ENCODE peak calls at places on chromosomes 12 and 14, in ten cellular contexts. One of them, this sample, is unnamed.

GRCh38 chr14:80491131-80491530 is 279.8 kb upstream of the DIO2 start:
- DNase-seq in HS-27A: no peak
- DNase-seq in nucleus accumbens: no peak
- DNase-seq in NCI-H1417 treated with DMSO at 0.1 percent for 48 hours: no peak
- DNase-seq in upper lobe of left lung: no peak
- DNase-seq in stimulated activated CD4-positive, alpha-beta T cell treated with anti-CD3 and anti-CD28 coated beads, Interleukin-1b, Interleukin-23, amount 100 ng/mL, for 1 hour: no peak
- DNase-seq in CD4-positive, CD25-positive, alpha-beta regulatory T cell: peak; percentile 51
- DNase-seq in activated T-helper 1 cell treated with anti-CD3 and anti-CD28 coated beads, Interleukin-12 subunit alpha, Interleukin-12 subunit beta, Interleukin-2, Interleukin-4 antibody, amounts not matched to agents 30 ng/mL and 10 ng/mL and 1 ng/mL, durations not matched to agents 14 hours and 24 hours and 36 hours: no peak
- DNase-seq in A549: no peak
- DNase-seq in NCI-H1092 treated with DMSO at 0.1 percent for 48 hours: no peak
- DNase-seq in this sample: no peak

GRCh38 chr14:35332517-35333346 is 40.5 kb downstream of the PSMA6 start:
- DNase-seq in activated T-helper 1 cell treated with anti-CD3 and anti-CD28 coated beads, Interleukin-12 subunit alpha, Interleukin-12 subunit beta, Interleukin-2, Interleukin-4 antibody, amounts not matched to agents 30 ng/mL and 10 ng/mL and 1 ng/mL, durations not matched to agents 14 hours and 24 hours and 36 hours: peak; percentile 43
- DNase-seq in stimulated activated CD4-positive, alpha-beta T cell treated with anti-CD3 and anti-CD28 coated beads, Interleukin-1b, Interleukin-23, amount 100 ng/mL, for 1 hour: no peak
- DNase-seq in A549: peak; percentile 58
- DNase-seq in nucleus accumbens: no peak
- DNase-seq in CD4-positive, CD25-positive, alpha-beta regulatory T cell: peak; percentile 83
- DNase-seq in NCI-H1417 treated with DMSO at 0.1 percent for 48 hours: no peak
- DNase-seq in upper lobe of left lung: peak; percentile 82
- DNase-seq in NCI-H1092 treated with DMSO at 0.1 percent for 48 hours: no peak
- DNase-seq in HS-27A: no peak
- DNase-seq in this sample: no peak

GRCh38 chr12:50589650-50590435 is 85.1 kb downstream of the DIP2B start:
- DNase-seq in NCI-H1417 treated with DMSO at 0.1 percent for 48 hours: no peak
- DNase-seq in NCI-H1092 treated with DMSO at 0.1 percent for 48 hours: no peak
- DNase-seq in stimulated activated CD4-positive, alpha-beta T cell treated with anti-CD3 and anti-CD28 coated beads, Interleukin-1b, Interleukin-23, amount 100 ng/mL, for 1 hour: no peak
- DNase-seq in activated T-helper 1 cell treated with anti-CD3 and anti-CD28 coated beads, Interleukin-12 subunit alpha, Interleukin-12 subunit beta, Interleukin-2, Interleukin-4 antibody, amounts not matched to agents 30 ng/mL and 10 ng/mL and 1 ng/mL, durations not matched to agents 14 hours and 24 hours and 36 hours: no peak
- DNase-seq in nucleus accumbens: no peak
- DNase-seq in HS-27A: peak; percentile 63
- DNase-seq in upper lobe of left lung: no peak
- DNase-seq in A549: no peak
- DNase-seq in CD4-positive, CD25-positive, alpha-beta regulatory T cell: peak; percentile 49
- DNase-seq in this sample: no peak

GRCh38 chr14:104136472-104137296 is 1.7 kb upstream of the KIF26A start:
- DNase-seq in upper lobe of left lung: no peak
- DNase-seq in HS-27A: no peak
- DNase-seq in A549: peak; percentile 34
- DNase-seq in NCI-H1417 treated with DMSO at 0.1 percent for 48 hours: no peak
- DNase-seq in NCI-H1092 treated with DMSO at 0.1 percent for 48 hours: no peak
- DNase-seq in stimulated activated CD4-positive, alpha-beta T cell treated with anti-CD3 and anti-CD28 coated beads, Interleukin-1b, Interleukin-23, amount 100 ng/mL, for 1 hour: no peak
- DNase-seq in nucleus accumbens: no peak
- DNase-seq in activated T-helper 1 cell treated with anti-CD3 and anti-CD28 coated beads, Interleukin-12 subunit alpha, Interleukin-12 subunit beta, Interleukin-2, Interleukin-4 antibody, amounts not matched to agents 30 ng/mL and 10 ng/mL and 1 ng/mL, durations not matched to agents 14 hours and 24 hours and 36 hours: no peak
- DNase-seq in CD4-positive, CD25-positive, alpha-beta regulatory T cell: peak; percentile 30
- DNase-seq in this sample: no peak

GRCh38 chr12:131487379-131488129 is 223.3 kb upstream of the SFSWAP start:
- DNase-seq in activated T-helper 1 cell treated with anti-CD3 and anti-CD28 coated beads, Interleukin-12 subunit alpha, Interleukin-12 subunit beta, Interleukin-2, Interleukin-4 antibody, amounts not matched to agents 30 ng/mL and 10 ng/mL and 1 ng/mL, durations not matched to agents 14 hours and 24 hours and 36 hours: no peak
- DNase-seq in upper lobe of left lung: peak; percentile 77
- DNase-seq in A549: peak; percentile 16
- DNase-seq in HS-27A: no peak
- DNase-seq in CD4-positive, CD25-positive, alpha-beta regulatory T cell: no peak
- DNase-seq in NCI-H1092 treated with DMSO at 0.1 percent for 48 hours: peak; percentile 47
- DNase-seq in nucleus accumbens: peak; percentile 13
- DNase-seq in NCI-H1417 treated with DMSO at 0.1 percent for 48 hours: no peak
- DNase-seq in stimulated activated CD4-positive, alpha-beta T cell treated with anti-CD3 and anti-CD28 coated beads, Interleukin-1b, Interleukin-23, amount 100 ng/mL, for 1 hour: no peak
- DNase-seq in this sample: no peak

GRCh38 chr14:49408187-49408963 is 177.8 kb downstream of the RPS29 start:
- DNase-seq in nucleus accumbens: no peak
- DNase-seq in upper lobe of left lung: no peak
- DNase-seq in HS-27A: no peak
- DNase-seq in activated T-helper 1 cell treated with anti-CD3 and anti-CD28 coated beads, Interleukin-12 subunit alpha, Interleukin-12 subunit beta, Interleukin-2, Interleukin-4 antibody, amounts not matched to agents 30 ng/mL and 10 ng/mL and 1 ng/mL, durations not matched to agents 14 hours and 24 hours and 36 hours: no peak
- DNase-seq in CD4-positive, CD25-positive, alpha-beta regulatory T cell: no peak
- DNase-seq in NCI-H1417 treated with DMSO at 0.1 percent for 48 hours: no peak
- DNase-seq in NCI-H1092 treated with DMSO at 0.1 percent for 48 hours: no peak
- DNase-seq in A549: no peak
- DNase-seq in stimulated activated CD4-positive, alpha-beta T cell treated with anti-CD3 and anti-CD28 coated beads, Interleukin-1b, Interleukin-23, amount 100 ng/mL, for 1 hour: no peak
- DNase-seq in this sample: no peak

GRCh38 chr12:84860718-84861117 is 51.9 kb downstream of the SLC6A15 start:
- DNase-seq in stimulated activated CD4-positive, alpha-beta T cell treated with anti-CD3 and anti-CD28 coated beads, Interleukin-1b, Interleukin-23, amount 100 ng/mL, for 1 hour: no peak
- DNase-seq in NCI-H1417 treated with DMSO at 0.1 percent for 48 hours: no peak
- DNase-seq in A549: no peak
- DNase-seq in HS-27A: no peak
- DNase-seq in activated T-helper 1 cell treated with anti-CD3 and anti-CD28 coated beads, Interleukin-12 subunit alpha, Interleukin-12 subunit beta, Interleukin-2, Interleukin-4 antibody, amounts not matched to agents 30 ng/mL and 10 ng/mL and 1 ng/mL, durations not matched to agents 14 hours and 24 hours and 36 hours: no peak
- DNase-seq in nucleus accumbens: no peak
- DNase-seq in upper lobe of left lung: no peak
- DNase-seq in CD4-positive, CD25-positive, alpha-beta regulatory T cell: no peak
- DNase-seq in NCI-H1092 treated with DMSO at 0.1 percent for 48 hours: no peak
- DNase-seq in this sample: no peak

GRCh38 chr12:10672231-10672868 is 1.5 kb downstream of the STYK1 start:
- DNase-seq in nucleus accumbens: no peak
- DNase-seq in activated T-helper 1 cell treated with anti-CD3 and anti-CD28 coated beads, Interleukin-12 subunit alpha, Interleukin-12 subunit beta, Interleukin-2, Interleukin-4 antibody, amounts not matched to agents 30 ng/mL and 10 ng/mL and 1 ng/mL, durations not matched to agents 14 hours and 24 hours and 36 hours: no peak
- DNase-seq in stimulated activated CD4-positive, alpha-beta T cell treated with anti-CD3 and anti-CD28 coated beads, Interleukin-1b, Interleukin-23, amount 100 ng/mL, for 1 hour: no peak
- DNase-seq in CD4-positive, CD25-positive, alpha-beta regulatory T cell: peak; percentile 18
- DNase-seq in NCI-H1092 treated with DMSO at 0.1 percent for 48 hours: no peak
- DNase-seq in HS-27A: no peak
- DNase-seq in upper lobe of left lung: no peak
- DNase-seq in A549: no peak
- DNase-seq in NCI-H1417 treated with DMSO at 0.1 percent for 48 hours: no peak
- DNase-seq in this sample: no peak

GRCh38 chr14:36928432-36928831 is 244.0 kb downstream of the SLC25A21 start:
- DNase-seq in HS-27A: no peak
- DNase-seq in CD4-positive, CD25-positive, alpha-beta regulatory T cell: no peak
- DNase-seq in upper lobe of left lung: no peak
- DNase-seq in activated T-helper 1 cell treated with anti-CD3 and anti-CD28 coated beads, Interleukin-12 subunit alpha, Interleukin-12 subunit beta, Interleukin-2, Interleukin-4 antibody, amounts not matched to agents 30 ng/mL and 10 ng/mL and 1 ng/mL, durations not matched to agents 14 hours and 24 hours and 36 hours: no peak
- DNase-seq in stimulated activated CD4-positive, alpha-beta T cell treated with anti-CD3 and anti-CD28 coated beads, Interleukin-1b, Interleukin-23, amount 100 ng/mL, for 1 hour: no peak
- DNase-seq in NCI-H1092 treated with DMSO at 0.1 percent for 48 hours: no peak
- DNase-seq in A549: no peak
- DNase-seq in nucleus accumbens: no peak
- DNase-seq in NCI-H1417 treated with DMSO at 0.1 percent for 48 hours: no peak
- DNase-seq in this sample: no peak

GRCh38 chr12:118526255-118527095 is 150.1 kb downstream of the SUDS3 start:
- DNase-seq in NCI-H1092 treated with DMSO at 0.1 percent for 48 hours: no peak
- DNase-seq in stimulated activated CD4-positive, alpha-beta T cell treated with anti-CD3 and anti-CD28 coated beads, Interleukin-1b, Interleukin-23, amount 100 ng/mL, for 1 hour: no peak
- DNase-seq in A549: no peak
- DNase-seq in upper lobe of left lung: no peak
- DNase-seq in activated T-helper 1 cell treated with anti-CD3 and anti-CD28 coated beads, Interleukin-12 subunit alpha, Interleukin-12 subunit beta, Interleukin-2, Interleukin-4 antibody, amounts not matched to agents 30 ng/mL and 10 ng/mL and 1 ng/mL, durations not matched to agents 14 hours and 24 hours and 36 hours: no peak
- DNase-seq in nucleus accumbens: no peak
- DNase-seq in CD4-positive, CD25-positive, alpha-beta regulatory T cell: no peak
- DNase-seq in HS-27A: no peak
- DNase-seq in NCI-H1417 treated with DMSO at 0.1 percent for 48 hours: no peak
- DNase-seq in this sample: no peak

GRCh38 chr14:105334383-105335230 is 20.1 kb downstream of the PACS2 start:
- DNase-seq in A549: no peak
- DNase-seq in NCI-H1092 treated with DMSO at 0.1 percent for 48 hours: no peak
- DNase-seq in CD4-positive, CD25-positive, alpha-beta regulatory T cell: no peak
- DNase-seq in HS-27A: no peak
- DNase-seq in NCI-H1417 treated with DMSO at 0.1 percent for 48 hours: no peak
- DNase-seq in nucleus accumbens: no peak
- DNase-seq in upper lobe of left lung: no peak
- DNase-seq in stimulated activated CD4-positive, alpha-beta T cell treated with anti-CD3 and anti-CD28 coated beads, Interleukin-1b, Interleukin-23, amount 100 ng/mL, for 1 hour: no peak
- DNase-seq in activated T-helper 1 cell treated with anti-CD3 and anti-CD28 coated beads, Interleukin-12 subunit alpha, Interleukin-12 subunit beta, Interleukin-2, Interleukin-4 antibody, amounts not matched to agents 30 ng/mL and 10 ng/mL and 1 ng/mL, durations not matched to agents 14 hours and 24 hours and 36 hours: no peak
- DNase-seq in this sample: no peak

GRCh38 chr12:13093850-13094225 is 9.6 kb downstream of the GSG1 start:
- DNase-seq in upper lobe of left lung: no peak
- DNase-seq in NCI-H1417 treated with DMSO at 0.1 percent for 48 hours: no peak
- DNase-seq in stimulated activated CD4-positive, alpha-beta T cell treated with anti-CD3 and anti-CD28 coated beads, Interleukin-1b, Interleukin-23, amount 100 ng/mL, for 1 hour: no peak
- DNase-seq in HS-27A: no peak
- DNase-seq in CD4-positive, CD25-positive, alpha-beta regulatory T cell: no peak
- DNase-seq in A549: no peak
- DNase-seq in nucleus accumbens: no peak
- DNase-seq in activated T-helper 1 cell treated with anti-CD3 and anti-CD28 coated beads, Interleukin-12 subunit alpha, Interleukin-12 subunit beta, Interleukin-2, Interleukin-4 antibody, amounts not matched to agents 30 ng/mL and 10 ng/mL and 1 ng/mL, durations not matched to agents 14 hours and 24 hours and 36 hours: no peak
- DNase-seq in NCI-H1092 treated with DMSO at 0.1 percent for 48 hours: no peak
- DNase-seq in this sample: no peak

GRCh38 chr12:75660805-75661404 is 149.5 kb upstream of the KRR1 start:
- DNase-seq in nucleus accumbens: no peak
- DNase-seq in NCI-H1092 treated with DMSO at 0.1 percent for 48 hours: no peak
- DNase-seq in A549: peak; percentile 45
- DNase-seq in NCI-H1417 treated with DMSO at 0.1 percent for 48 hours: no peak
- DNase-seq in CD4-positive, CD25-positive, alpha-beta regulatory T cell: no peak
- DNase-seq in upper lobe of left lung: no peak
- DNase-seq in HS-27A: no peak
- DNase-seq in stimulated activated CD4-positive, alpha-beta T cell treated with anti-CD3 and anti-CD28 coated beads, Interleukin-1b, Interleukin-23, amount 100 ng/mL, for 1 hour: no peak
- DNase-seq in activated T-helper 1 cell treated with anti-CD3 and anti-CD28 coated beads, Interleukin-12 subunit alpha, Interleukin-12 subunit beta, Interleukin-2, Interleukin-4 antibody, amounts not matched to agents 30 ng/mL and 10 ng/mL and 1 ng/mL, durations not matched to agents 14 hours and 24 hours and 36 hours: no peak
- DNase-seq in this sample: no peak

GRCh38 chr12:124111006-124111405 is 138.0 kb downstream of the ZNF664 start:
- DNase-seq in upper lobe of left lung: no peak
- DNase-seq in stimulated activated CD4-positive, alpha-beta T cell treated with anti-CD3 and anti-CD28 coated beads, Interleukin-1b, Interleukin-23, amount 100 ng/mL, for 1 hour: no peak
- DNase-seq in nucleus accumbens: no peak
- DNase-seq in CD4-positive, CD25-positive, alpha-beta regulatory T cell: no peak
- DNase-seq in NCI-H1092 treated with DMSO at 0.1 percent for 48 hours: no peak
- DNase-seq in activated T-helper 1 cell treated with anti-CD3 and anti-CD28 coated beads, Interleukin-12 subunit alpha, Interleukin-12 subunit beta, Interleukin-2, Interleukin-4 antibody, amounts not matched to agents 30 ng/mL and 10 ng/mL and 1 ng/mL, durations not matched to agents 14 hours and 24 hours and 36 hours: no peak
- DNase-seq in A549: no peak
- DNase-seq in NCI-H1417 treated with DMSO at 0.1 percent for 48 hours: no peak
- DNase-seq in HS-27A: no peak
- DNase-seq in this sample: no peak

GRCh38 chr14:103561381-103562134 is 899 bp downstream of the BAG5 start:
- DNase-seq in HS-27A: no peak
- DNase-seq in A549: no peak
- DNase-seq in NCI-H1417 treated with DMSO at 0.1 percent for 48 hours: no peak
- DNase-seq in NCI-H1092 treated with DMSO at 0.1 percent for 48 hours: no peak
- DNase-seq in upper lobe of left lung: no peak
- DNase-seq in CD4-positive, CD25-positive, alpha-beta regulatory T cell: peak; percentile 74
- DNase-seq in nucleus accumbens: no peak
- DNase-seq in activated T-helper 1 cell treated with anti-CD3 and anti-CD28 coated beads, Interleukin-12 subunit alpha, Interleukin-12 subunit beta, Interleukin-2, Interleukin-4 antibody, amounts not matched to agents 30 ng/mL and 10 ng/mL and 1 ng/mL, durations not matched to agents 14 hours and 24 hours and 36 hours: peak; percentile 30
- DNase-seq in stimulated activated CD4-positive, alpha-beta T cell treated with anti-CD3 and anti-CD28 coated beads, Interleukin-1b, Interleukin-23, amount 100 ng/mL, for 1 hour: no peak
- DNase-seq in this sample: peak; percentile 39

GRCh38 chr14:56488306-56488705 is 91.3 kb upstream of the TMEM260 start:
- DNase-seq in nucleus accumbens: no peak
- DNase-seq in HS-27A: no peak
- DNase-seq in CD4-positive, CD25-positive, alpha-beta regulatory T cell: no peak
- DNase-seq in upper lobe of left lung: no peak
- DNase-seq in NCI-H1417 treated with DMSO at 0.1 percent for 48 hours: no peak
- DNase-seq in NCI-H1092 treated with DMSO at 0.1 percent for 48 hours: no peak
- DNase-seq in A549: no peak
- DNase-seq in stimulated activated CD4-positive, alpha-beta T cell treated with anti-CD3 and anti-CD28 coated beads, Interleukin-1b, Interleukin-23, amount 100 ng/mL, for 1 hour: no peak
- DNase-seq in activated T-helper 1 cell treated with anti-CD3 and anti-CD28 coated beads, Interleukin-12 subunit alpha, Interleukin-12 subunit beta, Interleukin-2, Interleukin-4 antibody, amounts not matched to agents 30 ng/mL and 10 ng/mL and 1 ng/mL, durations not matched to agents 14 hours and 24 hours and 36 hours: no peak
- DNase-seq in this sample: no peak

GRCh38 chr14:35146711-35147149 is 24.4 kb downstream of the PRORP start:
- DNase-seq in NCI-H1417 treated with DMSO at 0.1 percent for 48 hours: no peak
- DNase-seq in nucleus accumbens: no peak
- DNase-seq in stimulated activated CD4-positive, alpha-beta T cell treated with anti-CD3 and anti-CD28 coated beads, Interleukin-1b, Interleukin-23, amount 100 ng/mL, for 1 hour: no peak
- DNase-seq in NCI-H1092 treated with DMSO at 0.1 percent for 48 hours: no peak
- DNase-seq in upper lobe of left lung: no peak
- DNase-seq in activated T-helper 1 cell treated with anti-CD3 and anti-CD28 coated beads, Interleukin-12 subunit alpha, Interleukin-12 subunit beta, Interleukin-2, Interleukin-4 antibody, amounts not matched to agents 30 ng/mL and 10 ng/mL and 1 ng/mL, durations not matched to agents 14 hours and 24 hours and 36 hours: no peak
- DNase-seq in HS-27A: no peak
- DNase-seq in A549: no peak
- DNase-seq in CD4-positive, CD25-positive, alpha-beta regulatory T cell: no peak
- DNase-seq in this sample: no peak

GRCh38 chr12:106632797-106633450 is 50.1 kb downstream of the RFX4 start:
- DNase-seq in NCI-H1417 treated with DMSO at 0.1 percent for 48 hours: no peak
- DNase-seq in upper lobe of left lung: no peak
- DNase-seq in A549: peak; percentile 58
- DNase-seq in NCI-H1092 treated with DMSO at 0.1 percent for 48 hours: no peak
- DNase-seq in stimulated activated CD4-positive, alpha-beta T cell treated with anti-CD3 and anti-CD28 coated beads, Interleukin-1b, Interleukin-23, amount 100 ng/mL, for 1 hour: no peak
- DNase-seq in HS-27A: peak; percentile 24
- DNase-seq in activated T-helper 1 cell treated with anti-CD3 and anti-CD28 coated beads, Interleukin-12 subunit alpha, Interleukin-12 subunit beta, Interleukin-2, Interleukin-4 antibody, amounts not matched to agents 30 ng/mL and 10 ng/mL and 1 ng/mL, durations not matched to agents 14 hours and 24 hours and 36 hours: no peak
- DNase-seq in CD4-positive, CD25-positive, alpha-beta regulatory T cell: no peak
- DNase-seq in nucleus accumbens: no peak
- DNase-seq in this sample: no peak

GRCh38 chr14:79587194-79587593 is 624.1 kb downstream of the DIO2 start:
- DNase-seq in NCI-H1417 treated with DMSO at 0.1 percent for 48 hours: no peak
- DNase-seq in NCI-H1092 treated with DMSO at 0.1 percent for 48 hours: peak; percentile 32
- DNase-seq in activated T-helper 1 cell treated with anti-CD3 and anti-CD28 coated beads, Interleukin-12 subunit alpha, Interleukin-12 subunit beta, Interleukin-2, Interleukin-4 antibody, amounts not matched to agents 30 ng/mL and 10 ng/mL and 1 ng/mL, durations not matched to agents 14 hours and 24 hours and 36 hours: no peak
- DNase-seq in stimulated activated CD4-positive, alpha-beta T cell treated with anti-CD3 and anti-CD28 coated beads, Interleukin-1b, Interleukin-23, amount 100 ng/mL, for 1 hour: no peak
- DNase-seq in nucleus accumbens: no peak
- DNase-seq in HS-27A: no peak
- DNase-seq in A549: no peak
- DNase-seq in upper lobe of left lung: no peak
- DNase-seq in CD4-positive, CD25-positive, alpha-beta regulatory T cell: no peak
- DNase-seq in this sample: no peak

GRCh38 chr12:45990468-45991288 is at the start of gene SCAF11:
- DNase-seq in A549: peak; percentile 100
- DNase-seq in stimulated activated CD4-positive, alpha-beta T cell treated with anti-CD3 and anti-CD28 coated beads, Interleukin-1b, Interleukin-23, amount 100 ng/mL, for 1 hour: peak; percentile 100
- DNase-seq in NCI-H1417 treated with DMSO at 0.1 percent for 48 hours: peak; percentile 99
- DNase-seq in activated T-helper 1 cell treated with anti-CD3 and anti-CD28 coated beads, Interleukin-12 subunit alpha, Interleukin-12 subunit beta, Interleukin-2, Interleukin-4 antibody, amounts not matched to agents 30 ng/mL and 10 ng/mL and 1 ng/mL, durations not matched to agents 14 hours and 24 hours and 36 hours: peak; percentile 100
- DNase-seq in nucleus accumbens: peak; percentile 100
- DNase-seq in upper lobe of left lung: peak; percentile 100
- DNase-seq in CD4-positive, CD25-positive, alpha-beta regulatory T cell: peak; percentile 100
- DNase-seq in HS-27A: peak; percentile 99
- DNase-seq in NCI-H1092 treated with DMSO at 0.1 percent for 48 hours: peak; percentile 100
- DNase-seq in this sample: peak; percentile 100

GRCh38 chr14:103483600-103483999 is 39.0 kb downstream of the CKB start:
- DNase-seq in activated T-helper 1 cell treated with anti-CD3 and anti-CD28 coated beads, Interleukin-12 subunit alpha, Interleukin-12 subunit beta, Interleukin-2, Interleukin-4 antibody, amounts not matched to agents 30 ng/mL and 10 ng/mL and 1 ng/mL, durations not matched to agents 14 hours and 24 hours and 36 hours: no peak
- DNase-seq in CD4-positive, CD25-positive, alpha-beta regulatory T cell: no peak
- DNase-seq in nucleus accumbens: no peak
- DNase-seq in A549: no peak
- DNase-seq in upper lobe of left lung: no peak
- DNase-seq in stimulated activated CD4-positive, alpha-beta T cell treated with anti-CD3 and anti-CD28 coated beads, Interleukin-1b, Interleukin-23, amount 100 ng/mL, for 1 hour: no peak
- DNase-seq in NCI-H1417 treated with DMSO at 0.1 percent for 48 hours: no peak
- DNase-seq in NCI-H1092 treated with DMSO at 0.1 percent for 48 hours: no peak
- DNase-seq in HS-27A: no peak
- DNase-seq in this sample: no peak

GRCh38 chr12:94049718-94050117 is 98.7 kb upstream of the PLXNC1 start:
- DNase-seq in stimulated activated CD4-positive, alpha-beta T cell treated with anti-CD3 and anti-CD28 coated beads, Interleukin-1b, Interleukin-23, amount 100 ng/mL, for 1 hour: no peak
- DNase-seq in A549: no peak
- DNase-seq in NCI-H1417 treated with DMSO at 0.1 percent for 48 hours: no peak
- DNase-seq in NCI-H1092 treated with DMSO at 0.1 percent for 48 hours: no peak
- DNase-seq in upper lobe of left lung: no peak
- DNase-seq in activated T-helper 1 cell treated with anti-CD3 and anti-CD28 coated beads, Interleukin-12 subunit alpha, Interleukin-12 subunit beta, Interleukin-2, Interleukin-4 antibody, amounts not matched to agents 30 ng/mL and 10 ng/mL and 1 ng/mL, durations not matched to agents 14 hours and 24 hours and 36 hours: no peak
- DNase-seq in CD4-positive, CD25-positive, alpha-beta regulatory T cell: peak; percentile 24
- DNase-seq in nucleus accumbens: no peak
- DNase-seq in HS-27A: no peak
- DNase-seq in this sample: no peak

GRCh38 chr12:75478395-75478794 is 2.2 kb upstream of the GLIPR1 start:
- DNase-seq in stimulated activated CD4-positive, alpha-beta T cell treated with anti-CD3 and anti-CD28 coated beads, Interleukin-1b, Interleukin-23, amount 100 ng/mL, for 1 hour: no peak
- DNase-seq in activated T-helper 1 cell treated with anti-CD3 and anti-CD28 coated beads, Interleukin-12 subunit alpha, Interleukin-12 subunit beta, Interleukin-2, Interleukin-4 antibody, amounts not matched to agents 30 ng/mL and 10 ng/mL and 1 ng/mL, durations not matched to agents 14 hours and 24 hours and 36 hours: peak; percentile 27
- DNase-seq in NCI-H1417 treated with DMSO at 0.1 percent for 48 hours: no peak
- DNase-seq in CD4-positive, CD25-positive, alpha-beta regulatory T cell: peak; percentile 51
- DNase-seq in NCI-H1092 treated with DMSO at 0.1 percent for 48 hours: no peak
- DNase-seq in HS-27A: no peak
- DNase-seq in upper lobe of left lung: peak; percentile 37
- DNase-seq in A549: no peak
- DNase-seq in nucleus accumbens: no peak
- DNase-seq in this sample: no peak

GRCh38 chr14:34175574-34175973 is 224.7 kb upstream of the EGLN3 start:
- DNase-seq in NCI-H1417 treated with DMSO at 0.1 percent for 48 hours: no peak
- DNase-seq in stimulated activated CD4-positive, alpha-beta T cell treated with anti-CD3 and anti-CD28 coated beads, Interleukin-1b, Interleukin-23, amount 100 ng/mL, for 1 hour: no peak
- DNase-seq in upper lobe of left lung: no peak
- DNase-seq in CD4-positive, CD25-positive, alpha-beta regulatory T cell: no peak
- DNase-seq in HS-27A: no peak
- DNase-seq in nucleus accumbens: no peak
- DNase-seq in NCI-H1092 treated with DMSO at 0.1 percent for 48 hours: no peak
- DNase-seq in A549: no peak
- DNase-seq in activated T-helper 1 cell treated with anti-CD3 and anti-CD28 coated beads, Interleukin-12 subunit alpha, Interleukin-12 subunit beta, Interleukin-2, Interleukin-4 antibody, amounts not matched to agents 30 ng/mL and 10 ng/mL and 1 ng/mL, durations not matched to agents 14 hours and 24 hours and 36 hours: no peak
- DNase-seq in this sample: no peak

GRCh38 chr14:67269338-67270060 is 28.3 kb downstream of the PALS1 start:
- DNase-seq in upper lobe of left lung: no peak
- DNase-seq in nucleus accumbens: no peak
- DNase-seq in stimulated activated CD4-positive, alpha-beta T cell treated with anti-CD3 and anti-CD28 coated beads, Interleukin-1b, Interleukin-23, amount 100 ng/mL, for 1 hour: no peak
- DNase-seq in NCI-H1417 treated with DMSO at 0.1 percent for 48 hours: no peak
- DNase-seq in activated T-helper 1 cell treated with anti-CD3 and anti-CD28 coated beads, Interleukin-12 subunit alpha, Interleukin-12 subunit beta, Interleukin-2, Interleukin-4 antibody, amounts not matched to agents 30 ng/mL and 10 ng/mL and 1 ng/mL, durations not matched to agents 14 hours and 24 hours and 36 hours: no peak
- DNase-seq in CD4-positive, CD25-positive, alpha-beta regulatory T cell: no peak
- DNase-seq in HS-27A: no peak
- DNase-seq in A549: no peak
- DNase-seq in NCI-H1092 treated with DMSO at 0.1 percent for 48 hours: no peak
- DNase-seq in this sample: no peak

GRCh38 chr12:104756901-104757300 is 201.2 kb downstream of the SLC41A2 start:
- DNase-seq in A549: no peak
- DNase-seq in HS-27A: no peak
- DNase-seq in NCI-H1417 treated with DMSO at 0.1 percent for 48 hours: no peak
- DNase-seq in CD4-positive, CD25-positive, alpha-beta regulatory T cell: no peak
- DNase-seq in stimulated activated CD4-positive, alpha-beta T cell treated with anti-CD3 and anti-CD28 coated beads, Interleukin-1b, Interleukin-23, amount 100 ng/mL, for 1 hour: no peak
- DNase-seq in NCI-H1092 treated with DMSO at 0.1 percent for 48 hours: no peak
- DNase-seq in upper lobe of left lung: no peak
- DNase-seq in nucleus accumbens: no peak
- DNase-seq in activated T-helper 1 cell treated with anti-CD3 and anti-CD28 coated beads, Interleukin-12 subunit alpha, Interleukin-12 subunit beta, Interleukin-2, Interleukin-4 antibody, amounts not matched to agents 30 ng/mL and 10 ng/mL and 1 ng/mL, durations not matched to agents 14 hours and 24 hours and 36 hours: no peak
- DNase-seq in this sample: no peak

GRCh38 chr14:103530390-103530789 is 1.4 kb downstream of the TRMT61A start:
- DNase-seq in activated T-helper 1 cell treated with anti-CD3 and anti-CD28 coated beads, Interleukin-12 subunit alpha, Interleukin-12 subunit beta, Interleukin-2, Interleukin-4 antibody, amounts not matched to agents 30 ng/mL and 10 ng/mL and 1 ng/mL, durations not matched to agents 14 hours and 24 hours and 36 hours: no peak
- DNase-seq in NCI-H1092 treated with DMSO at 0.1 percent for 48 hours: no peak
- DNase-seq in stimulated activated CD4-positive, alpha-beta T cell treated with anti-CD3 and anti-CD28 coated beads, Interleukin-1b, Interleukin-23, amount 100 ng/mL, for 1 hour: no peak
- DNase-seq in upper lobe of left lung: no peak
- DNase-seq in NCI-H1417 treated with DMSO at 0.1 percent for 48 hours: no peak
- DNase-seq in A549: no peak
- DNase-seq in CD4-positive, CD25-positive, alpha-beta regulatory T cell: no peak
- DNase-seq in nucleus accumbens: no peak
- DNase-seq in HS-27A: no peak
- DNase-seq in this sample: no peak